ENCODE peak calls at places on chromosomes 1 and 21, in five cellular contexts. P, N, X, A and J are unnamed samples.

GRCh38 chr1:167522246-167522645 is 3.9 kb upstream of the CD247 start:
- DNase-seq in P (peak), N (no peak), X (no peak), A (no peak), J (no peak)

GRCh38 chr1:9305216-9305615 is 12.5 kb downstream of the SPSB1 start:
- DNase-seq in P (no peak), N (no peak), X (no peak), A (no peak), J (no peak)

GRCh38 chr1:211537253-211537652 is 41.7 kb downstream of the SLC30A1 start:
- DNase-seq in P (peak), N (no peak), X (no peak), A (no peak), J (no peak)

GRCh38 chr1:210132582-210132981 is 100.0 kb upstream of the SERTAD4 start:
- DNase-seq in P (peak), N (no peak), X (no peak), A (no peak), J (peak)

GRCh38 chr1:17802164-17802563 is 47.0 kb downstream of the ACTL8 start:
- DNase-seq in P (peak), N (no peak), X (no peak), A (no peak), J (peak)

GRCh38 chr1:24535021-24535424 is 20.9 kb upstream of the NCMAP start:
- DNase-seq in P (no peak), N (no peak), X (no peak), A (peak), J (no peak)

GRCh38 chr21:34900376-34900775 is 148.7 kb downstream of the RUNX1 start:
- DNase-seq in P (no peak), N (no peak), X (no peak), A (no peak), J (peak)

GRCh38 chr1:38608202-38608864 is 251.2 kb downstream of the RRAGC start:
- DNase-seq in P (peak), N (no peak), X (no peak), A (no peak), J (no peak)

GRCh38 chr1:52345252-52345651 is 20.8 kb downstream of the CC2D1B start:
- DNase-seq in P (no peak), N (no peak), X (no peak), A (no peak), J (no peak)

GRCh38 chr1:220631238-220631842 is 58.8 kb upstream of the C1orf115 start:
- DNase-seq in P (no peak), N (no peak), X (no peak), A (no peak), J (no peak)

GRCh38 chr1:234212764-234213406 is 160.4 kb upstream of the COA6 start:
- DNase-seq in P (peak), N (peak), X (peak), A (no peak), J (peak)

GRCh38 chr1:246792603-246793002 is 68.4 kb downstream of the SCCPDH start:
- DNase-seq in P (no peak), N (no peak), X (no peak), A (no peak), J (no peak)